ENCODE peak calls at places on chromosomes 7 and 10, in four cellular contexts. I, F, G and K are unnamed samples.

GRCh38 chr10:5123886-5124285 is 29.7 kb downstream of the AKR1C3 start:
- DNase-seq in I (no peak), F (no peak), G (no peak), K (no peak)

GRCh38 chr10:59825932-59826331 is 72.7 kb upstream of the MRLN start:
- DNase-seq in I (no peak), F (no peak), G (no peak), K (no peak)

GRCh38 chr7:155860840-155861479 is 48.7 kb upstream of the SHH start:
- DNase-seq in I (no peak), F (peak), G (peak), K (no peak)

GRCh38 chr7:4189151-4189570 is 492.9 kb upstream of the FOXK1 start:
- DNase-seq in I (no peak), F (no peak), G (no peak), K (no peak)

GRCh38 chr10:96368971-96369370 is 10.2 kb upstream of the OPALIN start:
- DNase-seq in I (no peak), F (no peak), G (no peak), K (no peak)

GRCh38 chr10:21020545-21020944 is 123.4 kb upstream of the NEBL start:
- DNase-seq in I (peak), F (no peak), G (peak), K (peak)

GRCh38 chr10:78972160-78972946 is 96.4 kb upstream of the ZMIZ1 start:
- DNase-seq in I (no peak), F (peak), G (peak), K (no peak)

GRCh38 chr10:29795856-29796255 is 161.1 kb upstream of the SVIL start:
- DNase-seq in I (no peak), F (no peak), G (peak), K (no peak)

GRCh38 chr7:132049462-132050304 is 493.3 kb upstream of the PODXL start:
- DNase-seq in I (peak), F (no peak), G (peak), K (peak)

GRCh38 chr7:88614736-88615135 is 144.8 kb upstream of the ZNF804B start:
- DNase-seq in I (no peak), F (no peak), G (no peak), K (no peak)

GRCh38 chr7:40673285-40673684 is 538.5 kb downstream of the SUGCT start:
- DNase-seq in I (no peak), F (peak), G (peak), K (no peak)

GRCh38 chr7:129923709-129924108 is 29.1 kb downstream of the UBE2H start:
- DNase-seq in I (no peak), F (peak), G (peak), K (no peak)

GRCh38 chr10:7518693-7519092 is 107.9 kb upstream of the SFMBT2 start:
- DNase-seq in I (no peak), F (no peak), G (no peak), K (no peak)

GRCh38 chr7:99679400-99680191 is at the start of gene CYP3A5:
- DNase-seq in I (no peak), F (no peak), G (peak), K (no peak)

GRCh38 chr7:70590126-70590854 is 541.7 kb upstream of the GALNT17 start:
- DNase-seq in I (no peak), F (no peak), G (no peak), K (no peak)

GRCh38 chr7:12524794-12525386 is 45.6 kb upstream of the SCIN start:
- DNase-seq in I (no peak), F (peak), G (peak), K (no peak)

GRCh38 chr7:5143106-5143505 is 46.9 kb upstream of the WIPI2 start:
- DNase-seq in I (peak), F (no peak), G (no peak), K (no peak)

GRCh38 chr10:14009315-14010082 is 321.2 kb downstream of the FRMD4A start:
- DNase-seq in I (peak), F (peak), G (peak), K (peak)

GRCh38 chr10:17257466-17258321 is 29.7 kb downstream of the VIM start:
- DNase-seq in I (peak), F (no peak), G (peak), K (peak)

GRCh38 chr7:28675429-28675828 is 263.1 kb downstream of the CREB5 start:
- DNase-seq in I (no peak), F (no peak), G (no peak), K (no peak)

GRCh38 chr10:88989423-88989822 is 1.2 kb upstream of the FAS start:
- DNase-seq in I (no peak), F (no peak), G (no peak), K (no peak)

GRCh38 chr7:30837581-30837980 is 66.4 kb downstream of the MINDY4 start:
- DNase-seq in I (no peak), F (no peak), G (no peak), K (no peak)

GRCh38 chr7:142815099-142815498 is 39.8 kb upstream of the EPHB6 start:
- DNase-seq in I (no peak), F (no peak), G (no peak), K (no peak)

GRCh38 chr7:111736475-111736874 is 174.2 kb upstream of the IMMP2L start:
- DNase-seq in I (no peak), F (no peak), G (no peak), K (no peak)

GRCh38 chr7:683526-684205 is 42.8 kb upstream of the DNAAF5 start:
- DNase-seq in I (no peak), F (no peak), G (no peak), K (no peak)

GRCh38 chr7:63900394-63901203 is 98.0 kb upstream of the ZNF722 start:
- DNase-seq in I (peak), F (no peak), G (peak), K (peak)

GRCh38 chr10:49419005-49419404 is 23.1 kb upstream of the DRGX start:
- DNase-seq in I (no peak), F (no peak), G (no peak), K (no peak)

GRCh38 chr10:92923416-92923815 is 75.1 kb downstream of the EXOC6 start:
- DNase-seq in I (peak), F (no peak), G (no peak), K (no peak)

GRCh38 chr7:102431617-102432298 is 1.6 kb upstream of the ORAI2 start:
- DNase-seq in I (peak), F (no peak), G (no peak), K (peak)

GRCh38 chr10:44981172-44982113 is 2.8 kb upstream of the DEPP1 start:
- DNase-seq in I (no peak), F (peak), G (peak), K (no peak)

GRCh38 chr7:37211097-37211496 is 237.6 kb downstream of the ELMO1 start:
- DNase-seq in I (no peak), F (peak), G (peak), K (no peak)

GRCh38 chr7:156625585-156625984 is 15.0 kb upstream of the RNF32 start:
- DNase-seq in I (no peak), F (no peak), G (no peak), K (no peak)

GRCh38 chr10:13390604-13391522 is 42.8 kb upstream of the SEPHS1 start:
- DNase-seq in I (no peak), F (no peak), G (peak), K (no peak)

GRCh38 chr7:87363342-87363741 is 17.9 kb downstream of the CROT start:
- DNase-seq in I (no peak), F (no peak), G (no peak), K (no peak)

GRCh38 chr7:117273325-117274292 is 49.2 kb downstream of the WNT2 start:
- DNase-seq in I (no peak), F (no peak), G (no peak), K (no peak)

GRCh38 chr10:131697461-131698128 is 203.2 kb upstream of the PPP2R2D start:
- DNase-seq in I (no peak), F (no peak), G (no peak), K (no peak)

GRCh38 chr10:21402606-21403083 is 122.8 kb downstream of the SKIDA1 start:
- DNase-seq in I (no peak), F (peak), G (peak), K (no peak)

GRCh38 chr7:11716185-11716584 is 115.8 kb downstream of the THSD7A start:
- DNase-seq in I (no peak), F (peak), G (peak), K (no peak)

GRCh38 chr7:2647594-2648172 is 15.9 kb downstream of the TTYH3 start:
- DNase-seq in I (no peak), F (no peak), G (no peak), K (no peak)